ENCODE peak calls at places on chromosomes 1 and 21, in ten cellular contexts. X is Kasumi-1; L is lower lobe of right lung; I is nephron progenitor cell; G is prostate gland; A is HT-29; P is endothelial cell; O is HTR-8/SVneo; Q is activated CD4-positive, alpha-beta T cell treated with anti-CD3 and anti-CD28 coated beads for 24 hours; D is stimulated activated effector memory CD8-positive, alpha-beta T cell treated with anti-CD3 and anti-CD28 coated beads, Interleukin-12 subunit alpha, Interleukin-12 subunit beta, amount 100 ng/mL, for 72 hours. M is an unnamed sample.

GRCh38 chr1:54962612-54963395 is 17.6 kb upstream of the TMEM61 start:
- DNase-seq in L (no peak), P (no peak), A (no peak), Q (no peak), D (no peak), O (no peak), I (no peak), X (no peak), G (no peak), M (no peak)

GRCh38 chr1:204925701-204926100 is 55.0 kb downstream of the NFASC start:
- DNase-seq in G (no peak), P (no peak), I (no peak), D (no peak), O (no peak), Q (no peak), X (no peak), L (no peak), A (no peak), M (no peak)

GRCh38 chr1:184569106-184569505 is 182.3 kb downstream of the C1orf21 start:
- DNase-seq in D (no peak), I (no peak), Q (no peak), G (no peak), X (no peak), A (no peak), O (no peak), P (no peak), L (no peak), M (no peak)

GRCh38 chr1:41394918-41395598 is 33.8 kb downstream of the FOXO6 start:
- DNase-seq in I (peak), Q (no peak), D (no peak), P (no peak), X (peak), L (no peak), A (no peak), G (no peak), O (no peak), M (no peak)

GRCh38 chr1:43008425-43009108 is 49.9 kb upstream of the SLC2A1 start:
- DNase-seq in X (no peak), D (no peak), L (no peak), G (no peak), O (no peak), P (peak), A (peak), Q (no peak), I (peak), M (no peak)

GRCh38 chr1:157363660-157364140 is 188.6 kb downstream of the FCRL5 start:
- DNase-seq in X (peak), Q (no peak), A (peak), O (peak), I (peak), D (no peak), G (no peak), L (no peak), P (peak), M (no peak)

GRCh38 chr1:228106800-228107054 is 2.4 kb downstream of the MRPL55 start:
- DNase-seq in L (no peak), X (no peak), O (no peak), D (no peak), G (no peak), A (no peak), Q (no peak), I (no peak), P (no peak), M (no peak)

GRCh38 chr1:35856964-35857363 is 26.0 kb upstream of the AGO1 start:
- DNase-seq in G (no peak), Q (no peak), X (no peak), I (no peak), D (no peak), L (no peak), P (no peak), O (no peak), A (no peak), M (no peak)

GRCh38 chr1:18354657-18355056 is 126.1 kb upstream of the KLHDC7A start:
- DNase-seq in L (no peak), Q (no peak), O (no peak), G (no peak), D (no peak), X (no peak), P (no peak), I (no peak), A (no peak), M (no peak)

GRCh38 chr1:169546087-169546995 is 39.9 kb downstream of the F5 start:
- DNase-seq in A (peak), D (peak), X (peak), I (peak), L (no peak), O (peak), P (peak), G (peak), Q (peak), M (no peak)

GRCh38 chr1:21909787-21910503 is 27.2 kb downstream of the HSPG2 start:
- DNase-seq in I (no peak), X (peak), O (no peak), P (peak), G (peak), L (no peak), D (no peak), A (peak), Q (no peak), M (peak)

GRCh38 chr1:215003686-215004085 is 78.9 kb upstream of the KCNK2 start:
- DNase-seq in G (no peak), A (no peak), Q (no peak), O (no peak), D (no peak), P (no peak), L (no peak), I (no peak), X (no peak), M (no peak)

GRCh38 chr1:61434276-61434675 is 290.7 kb downstream of the TM2D1 start:
- DNase-seq in G (no peak), L (no peak), O (no peak), D (no peak), A (no peak), X (no peak), P (no peak), I (no peak), Q (no peak), M (no peak)

GRCh38 chr21:37228003-37228400 is 39.1 kb downstream of the VPS26C start:
- DNase-seq in X (no peak), P (no peak), A (no peak), G (no peak), O (no peak), D (no peak), Q (no peak), I (no peak), L (no peak), M (no peak)

GRCh38 chr1:207397525-207397926 is 56.6 kb upstream of the CR2 start:
- DNase-seq in X (no peak), I (no peak), L (no peak), G (no peak), A (no peak), O (no peak), D (no peak), P (no peak), Q (no peak), M (no peak)

GRCh38 chr1:166080277-166080964 is 86.4 kb downstream of the FAM78B start:
- DNase-seq in I (no peak), X (no peak), P (no peak), G (no peak), O (no peak), A (no peak), Q (no peak), L (no peak), D (no peak), M (no peak)

GRCh38 chr1:209249785-209250441 is 333.6 kb upstream of the CAMK1G start:
- DNase-seq in X (no peak), D (no peak), G (no peak), O (no peak), L (no peak), A (no peak), Q (no peak), I (no peak), P (no peak), M (no peak)

GRCh38 chr1:187342495-187342894 is 513.7 kb downstream of the PLA2G4A start:
- DNase-seq in A (no peak), G (no peak), X (no peak), I (no peak), P (no peak), Q (no peak), L (no peak), O (no peak), D (no peak), M (no peak)

GRCh38 chr1:228334954-228335353 is 71.7 kb downstream of the TRIM11 start:
- DNase-seq in P (no peak), L (peak), O (no peak), X (no peak), I (no peak), A (no peak), D (no peak), G (no peak), Q (no peak), M (no peak)

GRCh38 chr1:183473286-183473536 is 912 bp downstream of the SMG7 start:
- DNase-seq in D (no peak), I (no peak), O (no peak), G (no peak), A (no peak), X (no peak), Q (no peak), P (no peak), L (no peak), M (no peak)

GRCh38 chr1:105172803-105173202 is 1423.1 kb downstream of the AMY1C start:
- DNase-seq in Q (no peak), X (no peak), G (no peak), I (no peak), A (no peak), O (no peak), P (no peak), L (no peak), D (no peak), M (no peak)